ENCODE peak calls at places on chromosomes 16 and 17, in four cellular contexts. F is prostate gland; D is CD8-positive, alpha-beta T cell; R is left ventricle myocardium inferior. W is an unnamed sample.

GRCh38 chr17:14427914-14428639 is 127.2 kb downstream of the HS3ST3B1 start:
- DNase-seq in R (no peak), F (no peak), D (peak), W (no peak)

GRCh38 chr17:66200685-66201092 is 8.8 kb upstream of the CEP112 start:
- DNase-seq in R (no peak), D (peak), F (peak), W (peak)

GRCh38 chr16:71357681-71358080 is 842 bp upstream of the CALB2 start:
- DNase-seq in F (no peak), R (no peak), D (no peak), W (no peak)

GRCh38 chr16:29315916-29316517 is 90.5 kb downstream of the NPIPB11 start:
- DNase-seq in D (no peak), R (no peak), F (no peak), W (no peak)

GRCh38 chr17:31581491-31581890 is 190.0 kb downstream of the RAB11FIP4 start:
- DNase-seq in R (peak), F (no peak), D (no peak), W (no peak)

GRCh38 chr17:79276824-79277223 is 202.2 kb downstream of the ENGASE start:
- DNase-seq in F (no peak), R (no peak), D (no peak), W (no peak)

GRCh38 chr16:1068451-1068850 is 4.1 kb upstream of the SSTR5 start:
- DNase-seq in F (no peak), D (no peak), R (no peak), W (no peak)

GRCh38 chr16:10995555-10995954 is 51.2 kb downstream of the CLEC16A start:
- DNase-seq in R (no peak), D (no peak), F (no peak), W (no peak)

GRCh38 chr17:42288985-42289862 is 926 bp downstream of the STAT5A start:
- DNase-seq in D (peak), F (no peak), R (no peak), W (no peak)

GRCh38 chr17:46035112-46035818 is 36.2 kb downstream of the STH start:
- DNase-seq in D (no peak), R (no peak), F (no peak), W (no peak)

GRCh38 chr17:46727572-46728348 is 90.7 kb downstream of the WNT3 start:
- DNase-seq in D (no peak), F (no peak), R (no peak), W (peak)

GRCh38 chr17:37176683-37177082 is 199.1 kb upstream of the C17orf78 start:
- DNase-seq in R (no peak), D (no peak), F (no peak), W (peak)

GRCh38 chr17:44043326-44043725 is 23.1 kb downstream of the LSM12 start:
- DNase-seq in R (no peak), D (no peak), F (no peak), W (no peak)

GRCh38 chr17:44044092-44044491 is 22.4 kb downstream of the LSM12 start:
- DNase-seq in F (no peak), R (no peak), D (no peak), W (no peak)

GRCh38 chr17:44038604-44039007 is 23.8 kb upstream of the TMEM101 start:
- DNase-seq in D (no peak), F (no peak), R (no peak), W (no peak)

GRCh38 chr17:44045493-44045892 is 21.0 kb downstream of the LSM12 start:
- DNase-seq in D (no peak), F (no peak), R (no peak), W (no peak)

GRCh38 chr17:44039829-44040635 is 25.3 kb upstream of the TMEM101 start:
- DNase-seq in F (no peak), D (no peak), R (no peak), W (peak)
- H3K27ac ChIP-seq in F (peak), D (no peak), R (peak), W (peak)

GRCh38 chr16:84751947-84752346 is 52.1 kb downstream of the USP10 start:
- DNase-seq in D (no peak), R (no peak), F (no peak), W (no peak)

GRCh38 chr16:84752600-84752999 is 52.8 kb downstream of the USP10 start:
- DNase-seq in F (no peak), R (no peak), D (no peak), W (no peak)

GRCh38 chr16:84751241-84751640 is 51.4 kb downstream of the USP10 start:
- DNase-seq in D (no peak), F (no peak), R (no peak), W (no peak)

GRCh38 chr16:84749072-84749471 is 49.3 kb downstream of the USP10 start:
- DNase-seq in D (no peak), F (no peak), R (no peak), W (no peak)

DNA sequence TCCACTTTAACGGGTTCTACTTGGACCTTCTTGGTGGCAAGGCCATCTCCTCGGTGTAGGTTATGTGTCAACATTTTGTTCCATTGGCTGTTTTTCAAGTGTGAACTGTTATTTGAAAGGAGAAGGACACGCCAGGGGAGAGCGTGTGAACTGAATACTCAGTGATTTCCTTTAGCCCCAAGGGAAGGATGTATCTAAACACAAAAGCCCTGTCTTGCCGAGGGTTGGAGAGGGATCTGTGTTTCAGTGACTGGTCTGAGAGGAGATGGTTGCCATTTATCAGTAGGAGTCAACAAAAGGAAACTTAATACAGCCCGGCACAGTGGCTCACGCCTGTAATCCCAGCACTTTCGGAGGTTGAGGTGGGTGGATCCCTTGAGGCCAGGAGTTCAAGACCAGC is 50.0 kb downstream of the USP10 start:
- DNase-seq in F (no peak), R (no peak), D (no peak), W (no peak)
- H3K27ac ChIP-seq in F (no peak), R (peak), D (no peak), W (no peak)

GRCh38 chr16:87847785-87848675 is 21.3 kb downstream of the SLC7A5 start:
- DNase-seq in F (no peak), D (no peak), R (no peak), W (no peak)
- H3K27ac ChIP-seq in F (no peak), D (no peak), R (no peak), W (peak)

GRCh38 chr17:48871035-48871550 is 21.5 kb upstream of the ATP5MC1 start:
- DNase-seq in F (no peak), D (no peak), R (no peak), W (no peak)

GRCh38 chr17:48873212-48873611 is 19.4 kb upstream of the ATP5MC1 start:
- DNase-seq in F (no peak), R (peak), D (no peak), W (no peak)

GRCh38 chr17:48873696-48874443 is 18.7 kb upstream of the ATP5MC1 start:
- DNase-seq in D (no peak), R (no peak), F (no peak), W (no peak)

GRCh38 chr17:48869821-48870318 is 22.7 kb upstream of the ATP5MC1 start:
- DNase-seq in R (no peak), D (no peak), F (no peak), W (no peak)

GRCh38 chr17:48871551-48872351 is 20.8 kb upstream of the ATP5MC1 start:
- DNase-seq in D (no peak), F (no peak), R (peak), W (no peak)
- H3K27ac ChIP-seq in D (no peak), F (no peak), R (peak), W (no peak)

DNA sequence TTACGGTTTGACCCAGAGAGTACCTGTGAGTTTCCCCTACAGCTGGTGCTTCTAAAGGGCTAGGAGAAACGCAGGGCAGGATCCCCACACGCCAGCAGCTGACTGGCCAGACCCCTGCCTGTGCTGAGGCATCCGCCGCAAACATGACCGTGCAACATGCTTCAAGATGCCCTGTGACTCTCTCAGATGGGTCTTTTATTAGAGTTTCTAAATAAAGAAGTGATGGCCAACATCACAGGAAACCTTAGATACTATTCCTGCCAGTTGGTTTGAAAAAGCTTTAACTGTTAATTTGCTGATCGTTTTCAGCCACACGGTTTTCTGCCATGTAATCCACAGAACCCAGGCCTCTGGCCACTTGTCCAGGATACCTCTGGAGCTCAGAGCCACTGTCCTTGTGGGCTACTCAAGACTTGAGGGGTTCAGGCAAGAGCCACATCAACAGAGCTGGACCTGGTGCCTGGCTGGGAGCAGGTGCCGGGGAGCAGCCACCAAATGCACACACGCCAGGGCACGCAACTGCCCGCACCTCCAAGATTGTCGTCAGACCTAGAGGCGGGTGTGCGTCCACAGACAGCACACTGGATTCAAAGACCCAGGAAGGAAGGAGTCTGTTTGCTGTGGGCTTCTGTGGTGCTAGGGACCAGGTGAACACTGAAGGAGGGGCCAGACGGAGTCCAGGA is 118.4 kb downstream of the ZNF778 start:
- DNase-seq in R (no peak), F (no peak), D (no peak), W (no peak)
- H3K27ac ChIP-seq in R (peak), F (no peak), D (no peak), W (no peak)

DNA sequence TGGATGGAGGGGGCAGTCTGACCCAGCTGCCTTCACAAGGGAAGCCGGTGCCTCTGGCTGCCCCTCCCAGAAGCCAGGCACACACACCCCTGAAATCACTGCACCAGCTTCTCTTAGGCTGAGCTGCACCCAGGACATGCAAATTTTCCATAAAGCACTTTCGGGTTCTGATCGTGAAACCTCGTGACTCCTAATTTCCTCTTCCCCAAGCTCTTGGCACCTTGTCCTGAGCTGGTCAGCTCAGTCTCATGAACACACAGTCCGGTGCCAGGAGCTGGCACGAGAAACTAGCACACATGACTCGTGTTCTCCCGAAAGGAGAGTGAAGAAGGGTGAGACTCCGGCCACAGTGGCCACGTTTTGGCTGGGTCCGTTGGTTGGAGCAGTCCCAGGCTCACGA is 9.0 kb upstream of the ABR start:
- DNase-seq in R (peak), F (peak), D (no peak), W (no peak)
- H3K27ac ChIP-seq in R (peak), F (peak), D (no peak), W (no peak)